ENCODE peak calls at places on chromosomes 4 and X, in ten cellular contexts. Z is GM12878, D is tibial nerve, U is IMR-90, E is A549, V is spleen, I is sigmoid colon, O is HepG2, B is testis, S is K562. H is an unnamed sample.

GRCh38 chr4:15649914-15650545 is 5.1 kb downstream of the FBXL5 start:
- DNase-seq in I (no peak), S (peak; percentile 87), U (peak; percentile 63), D (no peak), Z (peak; percentile 45), B (peak; percentile 34), O (peak; percentile 59), E (peak; percentile 33), V (no peak), H (no peak)

GRCh38 chr4:38856524-38857337 is at the start of gene TLR6:
- DNase-seq in Z (peak; percentile 91), O (peak; percentile 57), I (no peak), D (no peak), S (peak; percentile 89), U (peak; percentile 68), V (no peak), B (peak; percentile 73), E (no peak), H (peak; percentile 64)

GRCh38 chrX:153685179-153685536 is 2.6 kb upstream of the SLC6A8 start:
- DNase-seq in Z (no peak), B (no peak), D (no peak), E (no peak), U (no peak), I (peak; percentile 64), O (no peak), V (peak; percentile 58), S (no peak), H (peak; percentile 47)

GRCh38 chr4:130995988-130996387 is 1900.0 kb downstream of the C4orf33 start:
- DNase-seq in Z (no peak), E (no peak), I (no peak), S (no peak), O (no peak), B (no peak), D (no peak), V (no peak), U (no peak), H (no peak)

GRCh38 chr4:46270986-46271596 is 118.8 kb downstream of the GABRA2 start:
- DNase-seq in E (no peak), I (no peak), D (no peak), Z (peak; percentile 4), O (peak; percentile 17), B (no peak), U (peak; percentile 4), V (no peak), S (peak; percentile 12), H (no peak)

GRCh38 chr4:107034982-107035710 is 967 bp downstream of the DKK2 start:
- DNase-seq in B (no peak), I (peak; percentile 63), E (no peak), V (peak; percentile 72), S (no peak), Z (no peak), U (peak; percentile 3), D (peak; percentile 13), O (no peak), H (peak; percentile 56)

GRCh38 chr4:48742412-48742811 is 37.7 kb downstream of the FRYL start:
- DNase-seq in D (no peak), V (no peak), I (no peak), O (no peak), S (no peak), U (peak; percentile 27), E (no peak), Z (no peak), B (no peak), H (no peak)

GRCh38 chr4:100510551-100510950 is 7.3 kb downstream of the EMCN start:
- DNase-seq in U (no peak), Z (no peak), V (no peak), E (no peak), B (no peak), D (no peak), I (no peak), O (no peak), S (no peak), H (no peak)

GRCh38 chr4:2413821-2414610 is 4.4 kb downstream of the ZFYVE28 start:
- DNase-seq in V (peak; percentile 79), O (no peak), I (no peak), D (no peak), U (no peak), E (no peak), S (peak; percentile 61), B (no peak), Z (no peak), H (no peak)

GRCh38 chr4:21512351-21512750 is 436.2 kb downstream of the KCNIP4 start:
- DNase-seq in B (peak; percentile 17), O (no peak), I (no peak), S (peak; percentile 1), Z (no peak), U (peak; percentile 4), V (no peak), E (peak; percentile 0), D (no peak), H (no peak)

GRCh38 chrX:39518451-39519212 is 579.1 kb downstream of the BCOR start:
- DNase-seq in S (no peak), B (no peak), V (no peak), D (no peak), E (no peak), Z (no peak), I (peak; percentile 72), U (no peak), O (no peak), H (no peak)

GRCh38 chrX:38375888-38376287 is 23.5 kb downstream of the OTC start:
- DNase-seq in E (peak; percentile 4), D (no peak), Z (no peak), S (peak; percentile 8), U (no peak), I (no peak), V (no peak), O (no peak), B (no peak), H (no peak)

GRCh38 chr4:108849611-108850406 is 87.0 kb upstream of the ETNPPL start:
- DNase-seq in Z (peak; percentile 13), E (no peak), I (no peak), B (no peak), U (peak; percentile 80), V (no peak), O (no peak), S (no peak), D (no peak), H (no peak)

GRCh38 chr4:3009422-3009821 is 46.1 kb downstream of the GRK4 start:
- DNase-seq in E (peak; percentile 11), D (no peak), B (no peak), Z (no peak), V (no peak), I (no peak), O (peak; percentile 84), S (peak; percentile 50), U (no peak), H (peak; percentile 27)

GRCh38 chrX:132490086-132490419 is 1.2 kb upstream of the MBNL3 start:
- DNase-seq in O (peak; percentile 41), B (no peak), D (no peak), Z (no peak), S (no peak), V (no peak), E (no peak), I (no peak), U (no peak), H (no peak)

GRCh38 chrX:17078031-17078730 is 131.7 kb downstream of the REPS2 start:
- DNase-seq in U (peak; percentile 13), I (no peak), D (no peak), V (no peak), B (no peak), Z (no peak), S (no peak), E (no peak), O (no peak), H (no peak)

GRCh38 chrX:47233333-47234113 is 714 bp downstream of the USP11 start:
- DNase-seq in I (peak; percentile 98), U (peak; percentile 97), O (peak; percentile 89), Z (peak; percentile 87), D (peak; percentile 91), S (peak; percentile 95), B (peak; percentile 97), V (peak; percentile 98), E (peak; percentile 81), H (peak; percentile 93)
- TF ChIP-seq POLR2A in I (no peak), U (peak; percentile 88), O (peak; percentile 37), Z (peak; percentile 6), D (peak; percentile 39), S (peak; percentile 10), B (no peak), V (no peak), E (peak; percentile 32), H (peak; percentile 56)

GRCh38 chr4:153530996-153531375 is 64.8 kb downstream of the TMEM131L start:
- DNase-seq in S (no peak), B (no peak), Z (no peak), U (no peak), I (no peak), D (no peak), O (no peak), V (no peak), E (no peak), H (no peak)
- H3K4me1 ChIP-seq in S (peaks cover 16% of the 10 kb centered on the region), B (peaks cover 17% of the 10 kb centered on the region), Z (peaks cover 56% of the 10 kb centered on the region), U (peaks cover 3% of the 10 kb centered on the region), I (peaks cover 42% of the 10 kb centered on the region), D (no peaks in the 10 kb centered on the region), O (no peaks in the 10 kb centered on the region), V (peaks cover 58% of the 10 kb centered on the region), E (no peaks in the 10 kb centered on the region), H (peaks cover 53% of the 10 kb centered on the region)

GRCh38 chrX:136880452-136881013 is at the start of gene RBMX:
- DNase-seq in E (peak; percentile 90), D (peak; percentile 81), I (peak; percentile 97), Z (peak; percentile 83), O (peak; percentile 84), S (peak; percentile 96), V (peak; percentile 93), U (peak; percentile 93), B (peak; percentile 97), H (peak; percentile 88)
- TF ChIP-seq POLR2A in E (peak; percentile 99), D (peak; percentile 87), I (peak; percentile 97), Z (peak; percentile 100), O (peak; percentile 97), S (peak; percentile 100), V (peak; percentile 96), U (peak; percentile 99), B (peak; percentile 81), H (peak; percentile 94)

GRCh38 chrX:65712005-65712861 is 44.8 kb downstream of the MSN start:
- DNase-seq in V (no peak), D (no peak), O (no peak), E (no peak), B (no peak), S (no peak), U (peak; percentile 75), I (no peak), Z (no peak), H (no peak)
- H3K4me1 ChIP-seq in V (no peaks in the 10 kb centered on the region), D (no peaks in the 10 kb centered on the region), O (no peaks in the 10 kb centered on the region), E (peaks cover 4% of the 10 kb centered on the region), B (no peaks in the 10 kb centered on the region), S (no peaks in the 10 kb centered on the region), U (peaks cover 10% of the 10 kb centered on the region), I (no peaks in the 10 kb centered on the region), Z (no peaks in the 10 kb centered on the region), H (no peaks in the 10 kb centered on the region)

GRCh38 chr4:77075869-77076801 is at the start of gene CCNI:
- DNase-seq in O (peak; percentile 90), S (peak; percentile 98), D (peak; percentile 90), Z (peak; percentile 92), V (peak; percentile 98), E (peak; percentile 70), I (peak; percentile 99), U (peak; percentile 97), B (peak; percentile 96), H (peak; percentile 97)
- TF ChIP-seq POLR2A in O (peak; percentile 57), S (peak; percentile 97), D (peak; percentile 78), Z (peak; percentile 82), V (peak; percentile 65), E (peak; percentile 74), I (peak; percentile 74), U (peak; percentile 97), B (peak; percentile 48), H (peak; percentile 74)